ENCODE peak calls at places on chromosomes 3 and 15, in eight cellular contexts. K is HepG2, F is HCT116, L is A549, Y is H1, R is SK-N-SH, I is K562, X is GM12878. U is an unnamed sample.

GRCh38 chr3:8954938-8955763 is 8.1 kb downstream of the RAD18 start:
- DNase-seq in F (no peak), R (no peak), I (peak; percentile 39), Y (no peak), K (no peak), X (peak; percentile 56), L (no peak), U (peak; percentile 62)

GRCh38 chr3:59749291-59749690 is 699.5 kb upstream of the CFAP20DC start:
- DNase-seq in I (no peak), R (no peak), K (no peak), X (no peak), Y (no peak), L (no peak), F (no peak), U (peak; percentile 79)

GRCh38 chr15:56732135-56732880 is 1.0 kb downstream of the ZNF280D start:
- DNase-seq in K (peak; percentile 11), I (peak; percentile 29), X (no peak), L (peak; percentile 46), R (peak; percentile 51), F (no peak), Y (no peak), U (peak; percentile 61)

GRCh38 chr15:88623061-88623460 is 1.9 kb downstream of the AEN start:
- DNase-seq in Y (no peak), X (no peak), F (peak; percentile 64), L (peak; percentile 96), K (peak; percentile 46), I (peak; percentile 34), R (no peak), U (peak; percentile 93)

GRCh38 chr3:110589381-110589780 is 482.2 kb upstream of the NECTIN3 start:
- DNase-seq in Y (no peak), R (no peak), K (no peak), X (no peak), L (no peak), F (no peak), I (no peak), U (no peak)

GRCh38 chr15:52463638-52464037 is 65.0 kb downstream of the MYO5A start:
- DNase-seq in R (no peak), F (no peak), K (no peak), X (no peak), Y (no peak), I (no peak), L (no peak), U (peak; percentile 39)

GRCh38 chr3:124860599-124860998 is 26.6 kb downstream of the ITGB5 start:
- DNase-seq in K (peak; percentile 28), R (no peak), Y (no peak), F (peak; percentile 80), X (no peak), I (no peak), L (peak; percentile 70), U (peak; percentile 96)

GRCh38 chr15:27826902-27827321 is 272.2 kb downstream of the OCA2 start:
- DNase-seq in R (no peak), L (no peak), I (no peak), K (no peak), X (no peak), Y (no peak), F (no peak), U (peak; percentile 60)

GRCh38 chr3:45939341-45939771 is 3.9 kb upstream of the CXCR6 start:
- DNase-seq in R (no peak), Y (no peak), I (no peak), K (no peak), X (no peak), F (no peak), L (no peak), U (peak; percentile 6)

GRCh38 chr3:43857361-43858051 is 166.8 kb downstream of the ABHD5 start:
- DNase-seq in R (no peak), Y (no peak), X (no peak), F (no peak), L (no peak), I (no peak), K (no peak), U (peak; percentile 35)

DNA sequence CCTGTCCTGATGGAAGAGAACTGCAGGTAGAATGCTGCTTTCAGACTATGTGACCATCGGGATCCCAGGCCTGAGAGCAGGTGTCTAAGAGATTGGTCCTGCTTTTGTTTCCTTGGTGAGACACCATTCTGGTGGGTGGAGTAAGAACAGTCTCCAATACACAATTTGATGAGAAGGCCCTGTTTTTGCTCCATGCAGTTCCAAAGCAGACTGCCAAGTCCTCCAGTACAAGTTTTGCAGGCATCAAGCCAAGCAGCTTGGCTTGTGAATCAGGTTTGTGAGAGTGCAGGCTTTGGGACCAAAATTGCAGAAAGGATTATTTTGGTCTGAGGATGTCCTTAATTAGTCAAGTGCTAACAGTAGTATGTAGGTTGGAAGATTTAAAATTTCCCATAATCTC is 381.6 kb downstream of the FOXP1 start:
- DNase-seq in X (no peak), Y (no peak), I (no peak), K (no peak), R (no peak), F (no peak), L (no peak), U (peak; percentile 78)
- TF ChIP-seq RAD21 in X (no peak), Y (no peak), I (no peak), K (no peak), R (no peak), F (no peak), L (no peak), U (no peak)

DNA sequence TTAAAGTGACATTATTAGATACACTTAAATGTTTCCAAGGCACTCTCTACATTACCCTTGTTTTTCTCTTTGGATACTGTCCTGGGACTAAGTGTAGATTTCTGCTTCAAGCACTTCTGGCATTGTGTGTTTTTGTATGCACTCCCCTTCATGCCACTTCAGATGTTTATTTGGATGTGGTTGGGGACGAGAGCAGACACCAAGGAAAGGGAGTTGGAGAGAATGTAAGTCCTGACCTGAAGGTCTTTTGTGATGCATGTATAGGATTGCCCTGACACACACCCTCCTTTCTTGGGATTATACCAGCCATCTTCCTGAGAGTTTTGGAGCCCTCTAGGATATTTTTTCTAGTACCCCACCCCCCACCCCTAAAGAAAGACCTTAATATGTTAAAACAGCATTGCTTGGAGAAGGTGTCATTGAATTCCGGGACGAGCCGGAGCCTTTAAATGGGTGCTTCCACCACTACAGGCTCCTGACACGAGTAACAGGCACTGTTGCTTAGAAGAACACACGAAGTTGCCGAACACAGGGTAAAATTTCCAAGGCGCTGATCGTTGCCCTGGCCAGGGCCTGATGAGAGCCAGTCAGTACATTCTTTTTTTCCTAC is 22.7 kb downstream of the PSMD6 start:
- DNase-seq in F (no peak), K (no peak), X (no peak), R (no peak), Y (no peak), L (no peak), I (no peak), U (peak; percentile 52)
- TF ChIP-seq RAD21 in F (no peak), K (no peak), X (no peak), R (no peak), Y (no peak), L (no peak), I (no peak), U (no peak)

GRCh38 chr3:118951089-118951488 is 83.6 kb downstream of the IGSF11 start:
- DNase-seq in K (no peak), R (no peak), I (no peak), X (no peak), L (no peak), Y (no peak), F (no peak), U (no peak)

GRCh38 chr3:118945834-118946233 is 88.8 kb downstream of the IGSF11 start:
- DNase-seq in K (no peak), F (no peak), I (peak; percentile 33), L (no peak), R (peak; percentile 44), X (no peak), Y (no peak), U (no peak)

GRCh38 chr3:118946449-118946848 is 88.2 kb downstream of the IGSF11 start:
- DNase-seq in L (no peak), F (no peak), I (no peak), K (no peak), X (no peak), Y (no peak), R (no peak), U (no peak)

GRCh38 chr3:118948146-118948545 is 86.5 kb downstream of the IGSF11 start:
- DNase-seq in R (no peak), I (no peak), F (no peak), Y (no peak), K (no peak), X (no peak), L (no peak), U (no peak)

DNA sequence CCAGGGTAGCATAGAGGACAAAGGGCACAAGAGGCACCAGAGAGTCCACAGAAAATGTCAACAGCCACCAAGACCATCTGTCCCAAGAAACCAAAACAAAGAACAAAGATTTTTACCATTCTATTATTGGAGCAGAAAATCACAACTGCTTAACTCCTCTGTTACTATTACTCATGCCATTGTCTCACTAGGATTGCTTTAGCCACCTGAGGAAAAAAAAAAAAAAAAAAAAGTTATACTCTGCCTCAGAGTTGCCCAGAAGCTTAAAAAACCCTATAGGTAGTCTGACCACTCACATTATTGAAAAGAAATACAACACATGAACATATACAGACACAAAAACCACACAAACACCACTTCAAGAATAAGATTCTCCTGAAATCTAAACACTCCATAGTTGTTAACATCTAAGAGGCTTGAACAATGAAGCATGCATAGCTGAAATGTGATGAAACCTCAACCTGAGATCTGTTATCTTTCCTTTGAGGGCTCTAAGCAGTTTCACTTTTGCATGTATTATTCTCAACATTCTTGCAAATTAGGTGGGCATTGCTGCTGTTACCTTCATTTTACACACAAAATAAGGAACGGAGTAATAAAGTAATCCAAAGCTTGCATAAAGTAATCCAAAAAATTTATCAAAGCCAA is 85.4 kb downstream of the IGSF11 start:
- DNase-seq in F (no peak), X (no peak), L (no peak), R (no peak), I (no peak), Y (no peak), K (no peak), U (no peak)
- TF ChIP-seq RAD21 in F (no peak), X (no peak), L (no peak), R (no peak), I (no peak), Y (no peak), K (no peak), U (no peak)

GRCh38 chr15:95822946-95823345 is 507.6 kb upstream of the NR2F2 start:
- DNase-seq in I (no peak), R (no peak), Y (no peak), K (no peak), X (no peak), L (no peak), F (no peak), U (no peak)
- TF ChIP-seq RAD21 in I (no peak), R (no peak), Y (no peak), K (no peak), X (no peak), L (no peak), F (no peak), U (no peak)

GRCh38 chr3:123299581-123299980 is 97.8 kb downstream of the SEC22A start:
- DNase-seq in Y (no peak), L (no peak), I (no peak), K (no peak), R (no peak), F (no peak), X (no peak), U (no peak)
- TF ChIP-seq RAD21 in Y (no peak), L (no peak), I (no peak), K (no peak), R (no peak), F (no peak), X (no peak), U (no peak)

GRCh38 chr15:78170848-78171773 is 21.9 kb downstream of the IDH3A start:
- DNase-seq in L (no peak), R (no peak), I (no peak), F (no peak), Y (no peak), X (peak; percentile 85), K (no peak), U (no peak)
- TF ChIP-seq RAD21 in L (no peak), R (no peak), I (no peak), F (no peak), Y (no peak), X (no peak), K (no peak), U (no peak)

U was measured in IMR-90.